ENCODE peak calls at places on chromosomes 7 and 10, in four cellular contexts. V is K562, A is H1, D is HepG2. U is an unnamed sample.

GRCh38 chr7:100589341-100589935 is 3.3 kb downstream of the FBXO24 start:
- DNase-seq in V (no peak), A (no peak), D (no peak), U (no peak)

GRCh38 chr7:51467384-51468017 is 150.9 kb upstream of the COBL start:
- DNase-seq in V (no peak), A (no peak), D (no peak), U (no peak)

GRCh38 chr10:391304-391703 is 256.0 kb downstream of the ZMYND11 start:
- DNase-seq in V (no peak), A (no peak), D (no peak), U (no peak)

GRCh38 chr7:90692396-90692795 is 96.3 kb downstream of the CDK14 start:
- DNase-seq in V (no peak), A (no peak), D (no peak), U (no peak)

GRCh38 chr7:139669106-139670061 is 108.4 kb downstream of the HIPK2 start:
- DNase-seq in V (no peak), A (no peak), D (no peak), U (no peak)

GRCh38 chr7:107939472-107940145 is 48.6 kb downstream of the DLD start:
- DNase-seq in V (no peak), A (no peak), D (no peak), U (no peak)

GRCh38 chr10:84825330-84825729 is 496.9 kb downstream of the CCSER2 start:
- DNase-seq in V (no peak), A (no peak), D (no peak), U (peak)

GRCh38 chr10:130807096-130807495 is 504.4 kb downstream of the TCERG1L start:
- DNase-seq in V (no peak), A (peak), D (no peak), U (no peak)

GRCh38 chr7:70387197-70387596 is 744.7 kb upstream of the GALNT17 start:
- DNase-seq in V (no peak), A (no peak), D (no peak), U (no peak)

GRCh38 chr10:91296471-91296870 is 76.0 kb downstream of the PCGF5 start:
- DNase-seq in V (peak), A (no peak), D (peak), U (peak)

GRCh38 chr10:34815174-34816066 is at the start of gene PARD3:
- DNase-seq in V (peak), A (peak), D (peak), U (peak)

GRCh38 chr7:98319176-98319575 is 37.7 kb downstream of the BRI3 start:
- DNase-seq in V (no peak), A (no peak), D (no peak), U (no peak)

GRCh38 chr7:105680505-105681187 is 99.4 kb upstream of the EFCAB10 start:
- DNase-seq in V (no peak), A (no peak), D (peak), U (no peak)

DNA sequence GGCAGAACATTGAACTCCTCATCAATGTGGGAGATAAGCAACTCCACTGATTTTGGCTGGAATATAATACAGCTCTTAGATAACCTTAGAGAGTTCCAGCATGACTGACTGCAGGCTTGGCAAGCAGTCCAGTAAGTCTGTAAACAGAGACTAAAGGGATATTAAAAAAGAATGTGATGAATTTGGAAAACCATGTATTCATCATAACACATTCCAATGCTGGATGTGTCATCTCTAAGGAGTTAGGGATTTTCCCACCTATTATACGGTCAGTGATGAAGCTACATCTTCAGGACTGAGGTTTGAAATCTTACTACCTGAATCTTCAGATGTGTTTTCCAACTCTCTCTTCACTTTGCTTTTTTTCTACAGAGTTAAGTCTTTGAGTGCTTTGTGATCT is 678.5 kb downstream of the GRM8 start:
- DNase-seq in V (no peak), A (no peak), D (no peak), U (peak)
- TF ChIP-seq PHF8 in V (no peak), A (no peak), D (no peak), U (no peak)

GRCh38 chr10:21514808-21515580 is 10.5 kb downstream of the SKIDA1 start:
- DNase-seq in V (no peak), A (no peak), D (no peak), U (no peak)

GRCh38 chr10:21516270-21517131 is 9.0 kb downstream of the SKIDA1 start:
- DNase-seq in V (peak), A (peak), D (no peak), U (no peak)

GRCh38 chr10:21514101-21514807 is 11.2 kb downstream of the SKIDA1 start:
- DNase-seq in V (no peak), A (no peak), D (no peak), U (no peak)

GRCh38 chr10:21517134-21517982 is 8.1 kb downstream of the SKIDA1 start:
- DNase-seq in V (peak), A (peak), D (no peak), U (peak)

GRCh38 chr10:21515581-21516269 is 9.8 kb downstream of the SKIDA1 start:
- DNase-seq in V (no peak), A (no peak), D (no peak), U (no peak)
- TF ChIP-seq PHF8 in V (no peak), A (no peak), D (no peak), U (no peak)

GRCh38 chr7:88042157-88042556 is 108.1 kb downstream of the ADAM22 start:
- DNase-seq in V (no peak), A (no peak), D (no peak), U (no peak)

GRCh38 chr7:88041583-88041982 is 107.5 kb downstream of the ADAM22 start:
- DNase-seq in V (no peak), A (no peak), D (no peak), U (no peak)

GRCh38 chr7:88044069-88044468 is 110.0 kb downstream of the ADAM22 start:
- DNase-seq in V (no peak), A (no peak), D (no peak), U (no peak)

GRCh38 chr7:88037050-88037449 is 103.0 kb downstream of the ADAM22 start:
- DNase-seq in V (no peak), A (no peak), D (no peak), U (no peak)

DNA sequence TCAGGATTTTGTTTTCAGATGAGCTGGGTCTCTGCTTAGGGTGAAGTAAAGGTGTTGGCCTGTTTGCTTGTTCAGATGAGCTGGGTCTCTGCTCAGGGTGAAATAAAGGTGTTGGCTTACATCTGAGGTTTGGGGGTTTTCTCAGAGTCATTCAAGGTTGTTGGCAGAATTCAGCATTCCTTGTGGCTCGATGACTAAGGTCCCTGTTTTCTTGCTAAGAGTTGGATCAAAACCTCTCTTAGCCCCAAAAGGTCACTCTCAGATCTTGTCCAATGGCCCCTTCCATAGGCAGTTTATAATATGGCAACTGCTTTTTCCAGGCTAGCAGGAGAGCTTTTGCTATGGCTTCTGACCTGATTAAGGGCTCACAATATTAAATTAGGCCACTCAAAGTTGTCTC is 106.6 kb downstream of the ADAM22 start:
- DNase-seq in V (no peak), A (no peak), D (no peak), U (no peak)
- TF ChIP-seq PHF8 in V (no peak), A (no peak), D (no peak), U (no peak)

GRCh38 chr10:95217476-95217875 is 23.4 kb downstream of the ACSM6 start:
- DNase-seq in V (no peak), A (no peak), D (no peak), U (no peak)

GRCh38 chr10:95220539-95220938 is 26.5 kb downstream of the ACSM6 start:
- DNase-seq in V (no peak), A (no peak), D (no peak), U (no peak)

GRCh38 chr10:95225136-95225535 is 31.1 kb downstream of the ACSM6 start:
- DNase-seq in V (no peak), A (no peak), D (no peak), U (no peak)

DNA sequence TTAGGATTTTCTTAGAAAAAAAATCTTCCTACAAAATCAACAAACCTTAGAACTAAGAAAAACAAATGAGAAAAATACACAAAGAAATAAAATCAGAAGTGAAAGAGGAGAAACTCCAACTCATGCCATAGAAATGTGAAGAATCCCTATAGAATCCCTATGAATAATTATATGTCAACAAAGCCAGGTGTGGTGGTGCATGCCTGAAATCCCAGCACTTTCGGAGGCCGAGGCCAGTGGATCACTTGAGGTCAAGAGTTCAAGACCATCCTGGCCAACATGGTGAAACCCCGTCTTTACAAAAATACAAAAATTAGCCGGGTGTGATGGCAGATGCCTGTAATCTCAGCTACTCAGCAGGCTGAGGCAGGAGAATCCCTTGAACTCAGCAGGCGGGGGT is 27.1 kb downstream of the ACSM6 start:
- DNase-seq in V (no peak), A (no peak), D (peak), U (peak)
- TF ChIP-seq PHF8 in V (no peak), A (no peak), D (no peak), U (no peak)

DNA sequence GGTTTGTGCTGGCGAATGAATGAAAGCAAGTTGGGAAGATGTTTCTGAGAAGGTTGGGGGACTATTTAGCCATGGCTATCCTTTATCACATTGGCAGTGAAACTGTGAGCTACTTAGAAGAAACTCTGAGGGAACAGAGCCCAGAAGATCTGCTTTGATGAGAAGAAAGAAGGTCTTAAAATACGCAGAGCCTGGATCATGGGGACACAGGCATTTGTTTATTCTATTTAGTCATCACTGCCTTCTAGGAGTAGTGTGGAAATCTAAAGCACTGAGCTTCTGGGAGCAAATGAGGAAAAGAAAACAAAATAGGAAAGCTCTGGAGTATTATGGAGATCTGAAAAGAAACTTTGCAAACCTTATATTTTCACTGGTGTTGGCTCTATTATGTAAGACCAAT is 28.5 kb downstream of the CPED1 start:
- DNase-seq in V (no peak), A (no peak), D (no peak), U (peak)
- TF ChIP-seq PHF8 in V (no peak), A (no peak), D (no peak), U (no peak)

GRCh38 chr7:148882668-148883232 is 1.3 kb downstream of the EZH2 start:
- DNase-seq in V (peak), A (no peak), D (no peak), U (no peak)

GRCh38 chr7:148883233-148884048 is 650 bp downstream of the EZH2 start:
- DNase-seq in V (peak), A (peak), D (no peak), U (peak)

GRCh38 chr7:148884049-148884298 is at the start of gene EZH2:
- DNase-seq in V (no peak), A (no peak), D (no peak), U (no peak)

GRCh38 chr7:148884299-148885022 is 370 bp upstream of the EZH2 start:
- DNase-seq in V (peak), A (peak), D (peak), U (peak)

GRCh38 chr7:148882192-148882591 is 1.9 kb downstream of the EZH2 start:
- DNase-seq in V (no peak), A (no peak), D (no peak), U (no peak)
- TF ChIP-seq PHF8 in V (no peak), A (no peak), D (no peak), U (no peak)

GRCh38 chr10:60643874-60644273 is 134.4 kb upstream of the CDK1 start:
- DNase-seq in V (no peak), A (no peak), D (no peak), U (no peak)
- TF ChIP-seq PHF8 in V (no peak), A (no peak), D (no peak), U (no peak)